ENCODE peak calls at places on chromosomes 12 and 14, in four cellular contexts. One of them, this sample, is unnamed.

GRCh38 chr14:96146131-96146771 is 58.4 kb upstream of the BDKRB2 start:
- DNase-seq in WTC11: no peak
- DNase-seq in neural progenitor cell: no peak
- DNase-seq in NCI-H1092: no peak
- DNase-seq in this sample: peak; percentile 4

GRCh38 chr14:21840765-21841164 is 167.1 kb upstream of the OR4E1 start:
- DNase-seq in WTC11: no peak
- DNase-seq in neural progenitor cell: peak; percentile 44
- DNase-seq in NCI-H1092: no peak
- DNase-seq in this sample: no peak

GRCh38 chr12:27013606-27014084 is 539 bp downstream of the TM7SF3 start:
- DNase-seq in WTC11: no peak
- DNase-seq in neural progenitor cell: peak; percentile 41
- DNase-seq in NCI-H1092: no peak
- DNase-seq in this sample: no peak

GRCh38 chr12:22333751-22334695 is 484 bp downstream of the ST8SIA1 start:
- DNase-seq in WTC11: peak; percentile 35
- DNase-seq in neural progenitor cell: peak; percentile 41
- DNase-seq in NCI-H1092: no peak
- DNase-seq in this sample: peak; percentile 19

GRCh38 chr14:25197885-25198284 is 147.9 kb upstream of the STXBP6 start:
- DNase-seq in WTC11: no peak
- DNase-seq in neural progenitor cell: no peak
- DNase-seq in NCI-H1092: no peak
- DNase-seq in this sample: no peak

GRCh38 chr12:56636118-56636674 is 6.1 kb upstream of the BAZ2A start:
- DNase-seq in WTC11: peak; percentile 75
- DNase-seq in neural progenitor cell: peak; percentile 79
- DNase-seq in NCI-H1092: peak; percentile 33
- DNase-seq in this sample: peak; percentile 85

GRCh38 chr12:99386907-99387306 is 260.6 kb upstream of the GARIN6 start:
- DNase-seq in WTC11: no peak
- DNase-seq in neural progenitor cell: peak; percentile 65
- DNase-seq in NCI-H1092: no peak
- DNase-seq in this sample: peak; percentile 15

GRCh38 chr12:95208678-95209077 is 8.6 kb downstream of the FGD6 start:
- DNase-seq in WTC11: no peak
- DNase-seq in neural progenitor cell: no peak
- DNase-seq in NCI-H1092: no peak
- DNase-seq in this sample: no peak

GRCh38 chr12:24854908-24855307 is 94.0 kb downstream of the BCAT1 start:
- DNase-seq in WTC11: no peak
- DNase-seq in neural progenitor cell: no peak
- DNase-seq in NCI-H1092: no peak
- DNase-seq in this sample: no peak

GRCh38 chr12:114935658-114936057 is 251.7 kb upstream of the TBX3 start:
- DNase-seq in WTC11: no peak
- DNase-seq in neural progenitor cell: no peak
- DNase-seq in NCI-H1092: no peak
- DNase-seq in this sample: no peak

GRCh38 chr12:57626929-57627445 is 6.0 kb downstream of the B4GALNT1 start:
- DNase-seq in WTC11: no peak
- DNase-seq in neural progenitor cell: no peak
- DNase-seq in NCI-H1092: no peak
- DNase-seq in this sample: no peak

GRCh38 chr14:105019861-105020814 is 745 bp downstream of the CDCA4 start:
- DNase-seq in WTC11: peak; percentile 52
- DNase-seq in neural progenitor cell: peak; percentile 73
- DNase-seq in NCI-H1092: no peak
- DNase-seq in this sample: peak; percentile 58

GRCh38 chr12:105409881-105410471 is 79.5 kb downstream of the C12orf75 start:
- DNase-seq in WTC11: no peak
- DNase-seq in neural progenitor cell: no peak
- DNase-seq in NCI-H1092: peak; percentile 94
- DNase-seq in this sample: peak; percentile 8

GRCh38 chr14:24298892-24299254 is 707 bp downstream of the DHRS1 start:
- DNase-seq in WTC11: no peak
- DNase-seq in neural progenitor cell: no peak
- DNase-seq in NCI-H1092: no peak
- DNase-seq in this sample: peak; percentile 28

GRCh38 chr12:50117057-50117622 is 5.1 kb downstream of the COX14 start:
- DNase-seq in WTC11: no peak
- DNase-seq in neural progenitor cell: no peak
- DNase-seq in NCI-H1092: no peak
- DNase-seq in this sample: no peak

GRCh38 chr14:105577339-105577861 is 51.0 kb downstream of the TMEM121 start:
- DNase-seq in WTC11: no peak
- DNase-seq in neural progenitor cell: no peak
- DNase-seq in NCI-H1092: no peak
- DNase-seq in this sample: no peak

GRCh38 chr14:65804752-65805473 is 392.4 kb downstream of the FUT8 start:
- DNase-seq in WTC11: no peak
- DNase-seq in neural progenitor cell: no peak
- DNase-seq in NCI-H1092: no peak
- DNase-seq in this sample: no peak

GRCh38 chr14:37791384-37792036 is 196.1 kb downstream of the TTC6 start:
- DNase-seq in WTC11: no peak
- DNase-seq in neural progenitor cell: no peak
- DNase-seq in NCI-H1092: no peak
- DNase-seq in this sample: no peak

GRCh38 chr14:87066221-87066817 is 926.7 kb downstream of the GALC start:
- DNase-seq in WTC11: no peak
- DNase-seq in neural progenitor cell: no peak
- DNase-seq in NCI-H1092: no peak
- DNase-seq in this sample: no peak

GRCh38 chr12:650983-651382 is 12.3 kb downstream of the NINJ2 start:
- DNase-seq in WTC11: no peak
- DNase-seq in neural progenitor cell: no peak
- DNase-seq in NCI-H1092: no peak
- DNase-seq in this sample: no peak

GRCh38 chr12:122138616-122139015 is 35.4 kb downstream of the IL31 start:
- DNase-seq in WTC11: no peak
- DNase-seq in neural progenitor cell: no peak
- DNase-seq in NCI-H1092: no peak
- DNase-seq in this sample: no peak

GRCh38 chr12:130139971-130140547 is 22.2 kb upstream of the FZD10 start:
- DNase-seq in WTC11: no peak
- DNase-seq in neural progenitor cell: no peak
- DNase-seq in NCI-H1092: no peak
- DNase-seq in this sample: no peak

GRCh38 chr14:32985881-32986280 is 47.2 kb downstream of the NPAS3 start:
- DNase-seq in WTC11: no peak
- DNase-seq in neural progenitor cell: no peak
- DNase-seq in NCI-H1092: no peak
- DNase-seq in this sample: no peak

GRCh38 chr14:101761881-101762529 is 496 bp downstream of the PPP2R5C start:
- DNase-seq in WTC11: no peak
- DNase-seq in neural progenitor cell: peak; percentile 39
- DNase-seq in NCI-H1092: peak; percentile 6
- DNase-seq in this sample: peak; percentile 18

GRCh38 chr12:7171854-7172253 is 17.6 kb upstream of the PEX5 start:
- DNase-seq in WTC11: no peak
- DNase-seq in neural progenitor cell: peak; percentile 9
- DNase-seq in NCI-H1092: no peak
- DNase-seq in this sample: no peak

GRCh38 chr12:91384391-91384790 is 201.8 kb upstream of the DCN start:
- DNase-seq in WTC11: no peak
- DNase-seq in neural progenitor cell: no peak
- DNase-seq in NCI-H1092: no peak
- DNase-seq in this sample: no peak

GRCh38 chr14:68938515-68939423 is 40.3 kb downstream of the ACTN1 start:
- DNase-seq in WTC11: no peak
- DNase-seq in neural progenitor cell: no peak
- DNase-seq in NCI-H1092: no peak
- DNase-seq in this sample: no peak

GRCh38 chr14:35571598-35571997 is 37.6 kb downstream of the INSM2 start:
- DNase-seq in WTC11: no peak
- DNase-seq in neural progenitor cell: no peak
- DNase-seq in NCI-H1092: no peak
- DNase-seq in this sample: no peak

GRCh38 chr14:54554401-54554800 is 12.5 kb upstream of the SAMD4A start:
- DNase-seq in WTC11: no peak
- DNase-seq in neural progenitor cell: no peak
- DNase-seq in NCI-H1092: no peak
- DNase-seq in this sample: no peak